ENCODE peak calls at places on chromosomes 12 and 14, in five cellular contexts. X is GM06990, R is A549, E is choroid plexus epithelial cell, F is gastrocnemius medialis. U is an unnamed sample.

GRCh38 chr12:80937391-80938238 is at the start of gene LIN7A:
- DNase-seq in F (peak), E (peak), R (peak), X (peak), U (no peak)

GRCh38 chr14:97459180-97459579 is 662.0 kb downstream of the VRK1 start:
- DNase-seq in F (no peak), R (no peak), X (no peak), E (no peak), U (no peak)

GRCh38 chr14:44914849-44915248 is 46.9 kb downstream of the KLHL28 start:
- DNase-seq in F (no peak), R (no peak), E (peak), X (no peak), U (no peak)

GRCh38 chr12:57456145-57456700 is 1.1 kb downstream of the INHBE start:
- DNase-seq in X (no peak), R (peak), F (no peak), E (peak), U (no peak)

GRCh38 chr14:56491299-56492285 is 88.0 kb upstream of the TMEM260 start:
- DNase-seq in X (peak), R (peak), E (peak), F (no peak), U (no peak)

GRCh38 chr12:19211802-19212201 is 82.3 kb downstream of the PLEKHA5 start:
- DNase-seq in E (no peak), F (no peak), X (no peak), R (no peak), U (no peak)

GRCh38 chr14:100826371-100827139 is 637 bp downstream of the MEG3 start:
- DNase-seq in E (peak), R (no peak), X (no peak), F (no peak), U (no peak)

GRCh38 chr12:79782197-79782890 is 91.6 kb upstream of the PAWR start:
- DNase-seq in E (peak), X (no peak), F (no peak), R (no peak), U (no peak)

GRCh38 chr12:67085699-67086098 is 183.5 kb upstream of the CAND1 start:
- DNase-seq in R (no peak), E (no peak), F (no peak), X (no peak), U (no peak)

GRCh38 chr14:78790262-78790661 is 620.1 kb downstream of the NRXN3 start:
- DNase-seq in E (peak), F (no peak), R (no peak), X (no peak), U (no peak)

GRCh38 chr12:51077930-51078329 is 5.5 kb downstream of the CSRNP2 start:
- DNase-seq in E (peak), R (no peak), F (no peak), X (no peak), U (peak)

GRCh38 chr12:104718581-104718980 is 239.5 kb downstream of the SLC41A2 start:
- DNase-seq in F (no peak), E (peak), X (no peak), R (no peak), U (no peak)

GRCh38 chr14:57189070-57189469 is 79.6 kb downstream of the EXOC5 start:
- DNase-seq in F (no peak), R (peak), X (no peak), E (peak), U (peak)

GRCh38 chr14:36818794-36819384 is 157.2 kb downstream of the PAX9 start:
- DNase-seq in R (no peak), E (peak), X (no peak), F (no peak), U (no peak)

GRCh38 chr14:101082436-101083384 is 179.2 kb upstream of the RTL1 start:
- DNase-seq in X (no peak), R (no peak), F (no peak), E (no peak), U (no peak)

GRCh38 chr14:65509842-65510241 is 97.3 kb downstream of the FUT8 start:
- DNase-seq in E (no peak), R (no peak), F (no peak), X (no peak), U (no peak)

GRCh38 chr12:18808221-18808620 is 70.3 kb downstream of the CAPZA3 start:
- DNase-seq in E (no peak), X (no peak), R (no peak), F (no peak), U (no peak)

GRCh38 chr12:90816353-90817089 is 138.5 kb downstream of the CCER1 start:
- DNase-seq in X (no peak), R (no peak), E (peak), F (no peak), U (no peak)

GRCh38 chr12:130428116-130428515 is 90.4 kb downstream of the PIWIL1 start:
- DNase-seq in F (no peak), E (no peak), X (no peak), R (no peak), U (no peak)

GRCh38 chr12:64682572-64683277 is 72.4 kb downstream of the RASSF3 start:
- DNase-seq in E (peak), F (no peak), X (no peak), R (no peak), U (peak)

GRCh38 chr12:14836336-14837210 is 6.8 kb downstream of the ART4 start:
- DNase-seq in R (peak), X (no peak), F (no peak), E (peak), U (no peak)
- H3K4me3 ChIP-seq in R (peak), X (no peak), F (no peak), E (no peak), U (no peak)

GRCh38 chr12:122137229-122137628 is 36.8 kb downstream of the IL31 start:
- DNase-seq in E (no peak), R (no peak), F (no peak), X (no peak), U (no peak)
- TF ChIP-seq CTCF in E (peak), R (no peak), F (no peak), X (no peak), U (peak)

DNA sequence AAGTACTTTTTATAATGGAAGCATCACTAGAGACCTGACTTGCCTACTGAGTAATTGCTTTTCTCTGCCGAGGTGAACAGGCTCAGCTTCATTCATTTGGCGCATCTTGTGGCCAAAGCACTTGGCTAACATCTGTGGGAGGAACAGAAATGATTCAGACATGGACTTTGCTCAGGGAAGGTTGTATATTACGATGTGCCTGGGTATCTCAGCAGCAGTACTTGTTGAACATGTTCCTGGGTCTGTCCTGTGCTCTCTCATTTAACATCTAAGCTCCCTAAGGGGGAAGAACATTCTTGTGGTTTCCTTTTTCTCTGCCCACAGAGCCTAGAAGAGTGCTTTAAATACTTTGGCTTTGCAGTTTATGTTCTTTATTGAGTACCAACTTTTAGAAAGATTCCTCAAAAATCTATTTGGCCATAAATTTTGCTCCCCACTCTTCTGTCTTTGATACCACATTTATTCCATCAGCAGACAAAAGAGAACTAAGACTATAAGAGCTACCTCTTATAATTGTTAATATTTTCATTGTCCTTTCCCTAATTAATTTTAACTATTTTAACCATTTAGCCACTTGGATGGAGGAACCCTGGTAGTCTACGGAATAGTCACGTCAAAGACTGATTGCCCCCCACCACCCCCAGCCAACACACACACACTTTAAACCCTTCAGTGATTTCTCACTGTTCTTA is 101.2 kb upstream of the EGLN3 start:
- DNase-seq in R (peak), E (peak), X (no peak), F (no peak), U (no peak)
- H3K4me3 ChIP-seq in R (no peak), E (no peak), X (no peak), F (no peak), U (no peak)

GRCh38 chr12:45439039-45439438 is 223.1 kb downstream of the ANO6 start:
- DNase-seq in F (no peak), R (no peak), X (no peak), E (no peak), U (peak)
- TF ChIP-seq CTCF in F (no peak), R (no peak), X (no peak), E (no peak), U (no peak)